ENCODE peak calls at places on chromosomes 1 and 21, in four cellular contexts. One of them, this sample, is unnamed.

GRCh38 chr1:3888301-3888700 is 11.8 kb downstream of the C1orf174 start:
- DNase-seq in PC-9: no peak
- DNase-seq in upper lobe of right lung: no peak
- DNase-seq in naive thymus-derived CD4-positive, alpha-beta T cell: no peak
- DNase-seq in this sample: peak; percentile 37

GRCh38 chr1:174367892-174368291 is 79.9 kb upstream of the GPR52 start:
- DNase-seq in PC-9: no peak
- DNase-seq in upper lobe of right lung: no peak
- DNase-seq in naive thymus-derived CD4-positive, alpha-beta T cell: no peak
- DNase-seq in this sample: no peak

GRCh38 chr1:205395616-205396015 is 26.2 kb downstream of the LEMD1 start:
- DNase-seq in PC-9: no peak
- DNase-seq in upper lobe of right lung: no peak
- DNase-seq in naive thymus-derived CD4-positive, alpha-beta T cell: no peak
- DNase-seq in this sample: no peak

GRCh38 chr1:228212966-228213844 is 5.4 kb downstream of the OBSCN start:
- DNase-seq in PC-9: peak; percentile 88
- DNase-seq in upper lobe of right lung: peak; percentile 96
- DNase-seq in naive thymus-derived CD4-positive, alpha-beta T cell: peak; percentile 88
- DNase-seq in this sample: peak; percentile 82

GRCh38 chr1:12040457-12041051 is 21.3 kb downstream of the MIIP start:
- DNase-seq in PC-9: peak; percentile 63
- DNase-seq in upper lobe of right lung: no peak
- DNase-seq in naive thymus-derived CD4-positive, alpha-beta T cell: no peak
- DNase-seq in this sample: no peak

GRCh38 chr1:26792924-26793323 is 5.2 kb downstream of the PIGV start:
- DNase-seq in PC-9: no peak
- DNase-seq in upper lobe of right lung: no peak
- DNase-seq in naive thymus-derived CD4-positive, alpha-beta T cell: no peak
- DNase-seq in this sample: no peak

GRCh38 chr1:247517795-247518612 is 18.2 kb downstream of the OR2C3 start:
- DNase-seq in PC-9: no peak
- DNase-seq in upper lobe of right lung: no peak
- DNase-seq in naive thymus-derived CD4-positive, alpha-beta T cell: no peak
- DNase-seq in this sample: no peak

GRCh38 chr1:98081951-98082350 is 161.1 kb upstream of the DPYD start:
- DNase-seq in PC-9: no peak
- DNase-seq in upper lobe of right lung: no peak
- DNase-seq in naive thymus-derived CD4-positive, alpha-beta T cell: no peak
- DNase-seq in this sample: no peak

GRCh38 chr1:32741067-32741416 is 38.5 kb upstream of the SYNC start:
- DNase-seq in PC-9: no peak
- DNase-seq in upper lobe of right lung: no peak
- DNase-seq in naive thymus-derived CD4-positive, alpha-beta T cell: no peak
- DNase-seq in this sample: no peak

GRCh38 chr21:38234395-38235142 is 22.2 kb upstream of the KCNJ15 start:
- DNase-seq in PC-9: peak; percentile 4
- DNase-seq in upper lobe of right lung: no peak
- DNase-seq in naive thymus-derived CD4-positive, alpha-beta T cell: no peak
- DNase-seq in this sample: no peak

GRCh38 chr1:147080671-147081394 is 91.4 kb downstream of the PRKAB2 start:
- DNase-seq in PC-9: no peak
- DNase-seq in upper lobe of right lung: no peak
- DNase-seq in naive thymus-derived CD4-positive, alpha-beta T cell: no peak
- DNase-seq in this sample: no peak

GRCh38 chr1:201406831-201407406 is 7.8 kb upstream of the LAD1 start:
- DNase-seq in PC-9: no peak
- DNase-seq in upper lobe of right lung: no peak
- DNase-seq in naive thymus-derived CD4-positive, alpha-beta T cell: no peak
- DNase-seq in this sample: no peak

GRCh38 chr1:222263791-222264190 is 284.1 kb downstream of the HHIPL2 start:
- DNase-seq in PC-9: no peak
- DNase-seq in upper lobe of right lung: no peak
- DNase-seq in naive thymus-derived CD4-positive, alpha-beta T cell: no peak
- DNase-seq in this sample: no peak

GRCh38 chr1:59151860-59152259 is 145.0 kb upstream of the FGGY start:
- DNase-seq in PC-9: no peak
- DNase-seq in upper lobe of right lung: no peak
- DNase-seq in naive thymus-derived CD4-positive, alpha-beta T cell: no peak
- DNase-seq in this sample: no peak

GRCh38 chr1:243748227-243748626 is 101.8 kb downstream of the AKT3 start:
- DNase-seq in PC-9: no peak
- DNase-seq in upper lobe of right lung: no peak
- DNase-seq in naive thymus-derived CD4-positive, alpha-beta T cell: no peak
- DNase-seq in this sample: no peak

GRCh38 chr1:198253668-198254067 is 96.9 kb downstream of the NEK7 start:
- DNase-seq in PC-9: no peak
- DNase-seq in upper lobe of right lung: no peak
- DNase-seq in naive thymus-derived CD4-positive, alpha-beta T cell: no peak
- DNase-seq in this sample: no peak

GRCh38 chr21:33791058-33791457 is 124.5 kb downstream of the ATP5PO start:
- DNase-seq in PC-9: no peak
- DNase-seq in upper lobe of right lung: no peak
- DNase-seq in naive thymus-derived CD4-positive, alpha-beta T cell: no peak
- DNase-seq in this sample: no peak

GRCh38 chr1:230581446-230582079 is 60.7 kb upstream of the COG2 start:
- DNase-seq in PC-9: no peak
- DNase-seq in upper lobe of right lung: no peak
- DNase-seq in naive thymus-derived CD4-positive, alpha-beta T cell: no peak
- DNase-seq in this sample: no peak

GRCh38 chr1:21514245-21514644 is 5.0 kb downstream of the ALPL start:
- DNase-seq in PC-9: no peak
- DNase-seq in upper lobe of right lung: no peak
- DNase-seq in naive thymus-derived CD4-positive, alpha-beta T cell: no peak
- DNase-seq in this sample: no peak

GRCh38 chr1:96865731-96866684 is 144.4 kb downstream of the PTBP2 start:
- DNase-seq in PC-9: no peak
- DNase-seq in upper lobe of right lung: no peak
- DNase-seq in naive thymus-derived CD4-positive, alpha-beta T cell: no peak
- DNase-seq in this sample: no peak

GRCh38 chr1:10514490-10515235 is 39.9 kb downstream of the PEX14 start:
- DNase-seq in PC-9: no peak
- DNase-seq in upper lobe of right lung: no peak
- DNase-seq in naive thymus-derived CD4-positive, alpha-beta T cell: no peak
- DNase-seq in this sample: peak; percentile 21

GRCh38 chr1:19344372-19344810 is 32.3 kb downstream of the SLC66A1 start:
- DNase-seq in PC-9: peak; percentile 49
- DNase-seq in upper lobe of right lung: peak; percentile 80
- DNase-seq in naive thymus-derived CD4-positive, alpha-beta T cell: peak; percentile 19
- DNase-seq in this sample: peak; percentile 11

GRCh38 chr1:71228727-71229371 is 148.0 kb upstream of the ZRANB2 start:
- DNase-seq in PC-9: no peak
- DNase-seq in upper lobe of right lung: no peak
- DNase-seq in naive thymus-derived CD4-positive, alpha-beta T cell: no peak
- DNase-seq in this sample: no peak

GRCh38 chr1:46406881-46407608 is 12.9 kb downstream of the FAAH start:
- DNase-seq in PC-9: no peak
- DNase-seq in upper lobe of right lung: peak; percentile 35
- DNase-seq in naive thymus-derived CD4-positive, alpha-beta T cell: no peak
- DNase-seq in this sample: no peak

GRCh38 chr1:41920658-41921057 is 1.9 kb upstream of the HIVEP3 start:
- DNase-seq in PC-9: peak; percentile 7
- DNase-seq in upper lobe of right lung: no peak
- DNase-seq in naive thymus-derived CD4-positive, alpha-beta T cell: no peak
- DNase-seq in this sample: no peak

GRCh38 chr21:43808367-43808766 is 19.0 kb downstream of the RRP1 start:
- DNase-seq in PC-9: no peak
- DNase-seq in upper lobe of right lung: no peak
- DNase-seq in naive thymus-derived CD4-positive, alpha-beta T cell: no peak
- DNase-seq in this sample: no peak

GRCh38 chr21:43805275-43805800 is 16.0 kb downstream of the RRP1 start:
- DNase-seq in PC-9: no peak
- DNase-seq in upper lobe of right lung: no peak
- DNase-seq in naive thymus-derived CD4-positive, alpha-beta T cell: no peak
- DNase-seq in this sample: no peak

GRCh38 chr21:43803558-43804300 is 14.4 kb downstream of the RRP1 start:
- DNase-seq in PC-9: no peak
- DNase-seq in upper lobe of right lung: no peak
- DNase-seq in naive thymus-derived CD4-positive, alpha-beta T cell: no peak
- DNase-seq in this sample: no peak

GRCh38 chr21:43808832-43809251 is 19.5 kb downstream of the RRP1 start:
- DNase-seq in PC-9: no peak
- DNase-seq in upper lobe of right lung: no peak
- DNase-seq in naive thymus-derived CD4-positive, alpha-beta T cell: no peak
- DNase-seq in this sample: no peak

GRCh38 chr21:43806017-43806710 is 16.8 kb downstream of the RRP1 start:
- DNase-seq in PC-9: no peak
- DNase-seq in upper lobe of right lung: no peak
- DNase-seq in naive thymus-derived CD4-positive, alpha-beta T cell: no peak
- DNase-seq in this sample: no peak
- H3K4me3 ChIP-seq in PC-9: no peak overlapping the region
- H3K4me3 ChIP-seq in upper lobe of right lung: no peak overlapping the region
- H3K4me3 ChIP-seq in naive thymus-derived CD4-positive, alpha-beta T cell: no peak overlapping the region
- H3K4me3 ChIP-seq in this sample: no peak overlapping the region

GRCh38 chr1:183159960-183160359 is 26.1 kb upstream of the LAMC2 start:
- DNase-seq in PC-9: peak; percentile 97
- DNase-seq in upper lobe of right lung: peak; percentile 87
- DNase-seq in naive thymus-derived CD4-positive, alpha-beta T cell: no peak
- DNase-seq in this sample: no peak
- H3K27ac ChIP-seq in PC-9: peak overlapping the region; percentile 91
- H3K27ac ChIP-seq in upper lobe of right lung: no peak overlapping the region
- H3K27ac ChIP-seq in naive thymus-derived CD4-positive, alpha-beta T cell: no peak overlapping the region
- H3K27ac ChIP-seq in this sample: no peak overlapping the region

GRCh38 chr1:182520746-182521145 is 68.3 kb downstream of the RNASEL start:
- DNase-seq in PC-9: no peak
- DNase-seq in upper lobe of right lung: no peak
- DNase-seq in naive thymus-derived CD4-positive, alpha-beta T cell: no peak
- DNase-seq in this sample: no peak
- H3K9me3 ChIP-seq in PC-9: no peaks in the 10 kb centered on the region
- H3K9me3 ChIP-seq in upper lobe of right lung: peaks cover 5% of the 10 kb centered on the region
- H3K9me3 ChIP-seq in naive thymus-derived CD4-positive, alpha-beta T cell: peaks cover 11% of the 10 kb centered on the region
- H3K9me3 ChIP-seq in this sample: no peaks in the 10 kb centered on the region

GRCh38 chr1:160798439-160798838 is 2.5 kb downstream of the LY9 start:
- DNase-seq in PC-9: no peak
- DNase-seq in upper lobe of right lung: no peak
- DNase-seq in naive thymus-derived CD4-positive, alpha-beta T cell: no peak
- DNase-seq in this sample: no peak

GRCh38 chr1:160797861-160798273 is 1.9 kb downstream of the LY9 start:
- DNase-seq in PC-9: no peak
- DNase-seq in upper lobe of right lung: no peak
- DNase-seq in naive thymus-derived CD4-positive, alpha-beta T cell: peak; percentile 78
- DNase-seq in this sample: peak; percentile 31

GRCh38 chr1:160800645-160801408 is 4.9 kb downstream of the LY9 start:
- DNase-seq in PC-9: no peak
- DNase-seq in upper lobe of right lung: no peak
- DNase-seq in naive thymus-derived CD4-positive, alpha-beta T cell: peak; percentile 27
- DNase-seq in this sample: no peak

GRCh38 chr1:160800142-160800541 is 4.2 kb downstream of the LY9 start:
- DNase-seq in PC-9: no peak
- DNase-seq in upper lobe of right lung: no peak
- DNase-seq in naive thymus-derived CD4-positive, alpha-beta T cell: no peak
- DNase-seq in this sample: no peak

DNA sequence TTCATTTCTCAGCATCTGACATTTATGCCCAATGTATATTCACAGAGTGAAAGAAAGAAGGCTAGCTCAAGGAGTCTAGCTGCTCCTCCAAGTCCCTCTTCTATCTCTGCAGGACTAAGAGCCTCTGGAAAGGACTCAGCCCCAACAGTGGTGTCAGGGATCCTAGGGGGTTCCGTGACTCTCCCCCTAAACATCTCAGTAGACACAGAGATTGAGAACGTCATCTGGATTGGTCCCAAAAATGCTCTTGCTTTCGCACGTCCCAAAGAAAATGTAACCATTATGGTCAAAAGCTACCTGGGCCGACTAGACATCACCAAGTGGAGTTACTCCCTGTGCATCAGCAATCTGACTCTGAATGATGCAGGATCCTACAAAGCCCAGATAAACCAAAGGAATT is 3.7 kb downstream of the LY9 start:
- DNase-seq in PC-9: no peak
- DNase-seq in upper lobe of right lung: no peak
- DNase-seq in naive thymus-derived CD4-positive, alpha-beta T cell: no peak
- DNase-seq in this sample: no peak
- H3K4me3 ChIP-seq in PC-9: no peak overlapping the region
- H3K4me3 ChIP-seq in upper lobe of right lung: no peak overlapping the region
- H3K4me3 ChIP-seq in naive thymus-derived CD4-positive, alpha-beta T cell: peak overlapping the region; percentile 66
- H3K4me3 ChIP-seq in this sample: peak overlapping the region; percentile 80

GRCh38 chr1:67405473-67406245 is 24.5 kb downstream of the SERBP1 start:
- DNase-seq in PC-9: no peak
- DNase-seq in upper lobe of right lung: no peak
- DNase-seq in naive thymus-derived CD4-positive, alpha-beta T cell: no peak
- DNase-seq in this sample: no peak

GRCh38 chr1:67404212-67404620 is 26.0 kb downstream of the SERBP1 start:
- DNase-seq in PC-9: no peak
- DNase-seq in upper lobe of right lung: no peak
- DNase-seq in naive thymus-derived CD4-positive, alpha-beta T cell: no peak
- DNase-seq in this sample: no peak

GRCh38 chr1:67407498-67407897 is 22.7 kb downstream of the SERBP1 start:
- DNase-seq in PC-9: no peak
- DNase-seq in upper lobe of right lung: no peak
- DNase-seq in naive thymus-derived CD4-positive, alpha-beta T cell: no peak
- DNase-seq in this sample: no peak

DNA sequence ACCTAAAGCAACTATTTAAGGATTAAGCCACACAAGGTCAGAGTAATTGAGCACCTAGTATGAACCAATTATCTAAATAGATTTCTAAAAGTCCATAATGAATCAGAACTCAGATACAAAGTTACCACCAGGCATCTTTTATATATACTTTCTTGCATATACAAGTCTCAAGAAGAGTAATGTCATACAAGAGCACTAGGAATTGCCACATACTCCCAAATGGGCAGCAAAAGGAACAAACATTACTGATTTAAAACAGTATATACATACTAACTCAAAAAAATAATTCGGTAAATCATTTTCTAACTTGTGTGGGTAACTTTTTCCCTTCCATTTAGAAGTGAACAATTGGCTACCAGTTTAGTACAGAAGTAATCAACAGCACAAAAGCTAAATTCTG is 22.1 kb downstream of the SERBP1 start:
- DNase-seq in PC-9: no peak
- DNase-seq in upper lobe of right lung: no peak
- DNase-seq in naive thymus-derived CD4-positive, alpha-beta T cell: no peak
- DNase-seq in this sample: no peak
- H3K27ac ChIP-seq in PC-9: no peak overlapping the region
- H3K27ac ChIP-seq in upper lobe of right lung: no peak overlapping the region
- H3K27ac ChIP-seq in naive thymus-derived CD4-positive, alpha-beta T cell: no peak overlapping the region
- H3K27ac ChIP-seq in this sample: no peak overlapping the region